ENCODE peak calls at places on chromosomes 5 and 9, in five cellular contexts. One of them, this sample, is unnamed. For H3K4me1 and H3K36me3, the result is how much of the 10 kb centered on the place peaks cover.

GRCh38 chr5:146867996-146868708 is 10.4 kb downstream of the PPP2R2B start:
- DNase-seq in fibroblast of lung: no peak
- DNase-seq in colonic mucosa: no peak
- DNase-seq in OCI-LY7: no peak
- DNase-seq in GM23248: no peak
- DNase-seq in this sample: no peak

GRCh38 chr5:68408345-68408871 is 192.9 kb downstream of the PIK3R1 start:
- DNase-seq in fibroblast of lung: no peak
- DNase-seq in colonic mucosa: no peak
- DNase-seq in OCI-LY7: no peak
- DNase-seq in GM23248: no peak
- DNase-seq in this sample: no peak

GRCh38 chr9:34123682-34124081 is 2.8 kb downstream of the DCAF12 start:
- DNase-seq in fibroblast of lung: no peak
- DNase-seq in colonic mucosa: peak
- DNase-seq in OCI-LY7: peak
- DNase-seq in GM23248: no peak
- DNase-seq in this sample: no peak

GRCh38 chr5:152529456-152529855 is 124.4 kb upstream of the NMUR2 start:
- DNase-seq in fibroblast of lung: no peak
- DNase-seq in colonic mucosa: no peak
- DNase-seq in OCI-LY7: no peak
- DNase-seq in GM23248: no peak
- DNase-seq in this sample: no peak

GRCh38 chr5:154756871-154757646 is 1.9 kb downstream of the LARP1 start:
- DNase-seq in fibroblast of lung: peak
- DNase-seq in colonic mucosa: peak
- DNase-seq in OCI-LY7: peak
- DNase-seq in GM23248: peak
- DNase-seq in this sample: no peak

GRCh38 chr5:163914911-163915310 is 409.5 kb downstream of the MAT2B start:
- DNase-seq in fibroblast of lung: no peak
- DNase-seq in colonic mucosa: peak
- DNase-seq in OCI-LY7: peak
- DNase-seq in GM23248: no peak
- DNase-seq in this sample: no peak

GRCh38 chr5:91272858-91273257 is 110.3 kb downstream of the ARRDC3 start:
- DNase-seq in fibroblast of lung: no peak
- DNase-seq in colonic mucosa: no peak
- DNase-seq in OCI-LY7: no peak
- DNase-seq in GM23248: peak
- DNase-seq in this sample: no peak

GRCh38 chr5:177497011-177497296 is 450 bp downstream of the PDLIM7 start:
- DNase-seq in fibroblast of lung: no peak
- DNase-seq in colonic mucosa: no peak
- DNase-seq in OCI-LY7: no peak
- DNase-seq in GM23248: no peak
- DNase-seq in this sample: no peak

GRCh38 chr9:87826331-87826730 is 56.3 kb upstream of the SPATA31E1 start:
- DNase-seq in fibroblast of lung: no peak
- DNase-seq in colonic mucosa: no peak
- DNase-seq in OCI-LY7: no peak
- DNase-seq in GM23248: no peak
- DNase-seq in this sample: no peak

GRCh38 chr5:6522983-6523382 is 74.3 kb downstream of the UBE2QL1 start:
- DNase-seq in fibroblast of lung: no peak
- DNase-seq in colonic mucosa: no peak
- DNase-seq in OCI-LY7: no peak
- DNase-seq in GM23248: no peak
- DNase-seq in this sample: no peak

GRCh38 chr9:97395745-97396144 is 16.2 kb upstream of the TDRD7 start:
- DNase-seq in fibroblast of lung: no peak
- DNase-seq in colonic mucosa: no peak
- DNase-seq in OCI-LY7: no peak
- DNase-seq in GM23248: no peak
- DNase-seq in this sample: no peak

GRCh38 chr5:177520271-177520670 is 3.5 kb upstream of the DDX41 start:
- DNase-seq in fibroblast of lung: no peak
- DNase-seq in colonic mucosa: no peak
- DNase-seq in OCI-LY7: no peak
- DNase-seq in GM23248: no peak
- DNase-seq in this sample: no peak

GRCh38 chr5:157362982-157363381 is 97.0 kb upstream of the NIPAL4 start:
- DNase-seq in fibroblast of lung: no peak
- DNase-seq in colonic mucosa: no peak
- DNase-seq in OCI-LY7: no peak
- DNase-seq in GM23248: no peak
- DNase-seq in this sample: no peak

GRCh38 chr9:126952180-126952960 is 37.8 kb downstream of the RALGPS1 start:
- DNase-seq in fibroblast of lung: peak
- DNase-seq in colonic mucosa: no peak
- DNase-seq in OCI-LY7: no peak
- DNase-seq in GM23248: no peak
- DNase-seq in this sample: no peak

GRCh38 chr5:173451651-173452050 is 123.4 kb upstream of the STC2 start:
- DNase-seq in fibroblast of lung: no peak
- DNase-seq in colonic mucosa: no peak
- DNase-seq in OCI-LY7: no peak
- DNase-seq in GM23248: peak
- DNase-seq in this sample: no peak

GRCh38 chr5:145470382-145470979 is 364.7 kb downstream of the PRELID2 start:
- DNase-seq in fibroblast of lung: no peak
- DNase-seq in colonic mucosa: no peak
- DNase-seq in OCI-LY7: no peak
- DNase-seq in GM23248: no peak
- DNase-seq in this sample: no peak

GRCh38 chr9:109311731-109312130 is 9.1 kb downstream of the EPB41L4B start:
- DNase-seq in fibroblast of lung: no peak
- DNase-seq in colonic mucosa: no peak
- DNase-seq in OCI-LY7: no peak
- DNase-seq in GM23248: no peak
- DNase-seq in this sample: no peak

GRCh38 chr5:133859073-133859472 is 109.4 kb downstream of the C5orf15 start:
- DNase-seq in fibroblast of lung: no peak
- DNase-seq in colonic mucosa: no peak
- DNase-seq in OCI-LY7: no peak
- DNase-seq in GM23248: no peak
- DNase-seq in this sample: no peak

GRCh38 chr5:144011348-144011861 is 159.1 kb downstream of the YIPF5 start:
- DNase-seq in fibroblast of lung: no peak
- DNase-seq in colonic mucosa: no peak
- DNase-seq in OCI-LY7: no peak
- DNase-seq in GM23248: no peak
- DNase-seq in this sample: no peak

GRCh38 chr9:27365977-27366376 is 69.0 kb upstream of the EQTN start:
- DNase-seq in fibroblast of lung: no peak
- DNase-seq in colonic mucosa: no peak
- DNase-seq in OCI-LY7: no peak
- DNase-seq in GM23248: no peak
- DNase-seq in this sample: no peak

GRCh38 chr5:135356522-135357318 is 42.3 kb downstream of the MACROH2A1 start:
- DNase-seq in fibroblast of lung: peak
- DNase-seq in colonic mucosa: peak
- DNase-seq in OCI-LY7: no peak
- DNase-seq in GM23248: peak
- DNase-seq in this sample: no peak

GRCh38 chr5:16870878-16871277 is 65.2 kb downstream of the MYO10 start:
- DNase-seq in fibroblast of lung: peak
- DNase-seq in colonic mucosa: no peak
- DNase-seq in OCI-LY7: no peak
- DNase-seq in GM23248: no peak
- DNase-seq in this sample: no peak

GRCh38 chr5:108818613-108819272 is 71.0 kb downstream of the FER start:
- DNase-seq in fibroblast of lung: peak
- DNase-seq in colonic mucosa: no peak
- DNase-seq in OCI-LY7: no peak
- DNase-seq in GM23248: peak
- DNase-seq in this sample: no peak

GRCh38 chr9:88218721-88219120 is 80.4 kb upstream of the SPATA31C2 start:
- DNase-seq in fibroblast of lung: peak
- DNase-seq in colonic mucosa: no peak
- DNase-seq in OCI-LY7: no peak
- DNase-seq in GM23248: peak
- DNase-seq in this sample: no peak

GRCh38 chr5:38736089-38736488 is 109.7 kb upstream of the OSMR start:
- DNase-seq in fibroblast of lung: no peak
- DNase-seq in colonic mucosa: no peak
- DNase-seq in OCI-LY7: no peak
- DNase-seq in GM23248: no peak
- DNase-seq in this sample: no peak

GRCh38 chr9:75833765-75834164 is 56.7 kb upstream of the PCSK5 start:
- DNase-seq in fibroblast of lung: no peak
- DNase-seq in colonic mucosa: no peak
- DNase-seq in OCI-LY7: no peak
- DNase-seq in GM23248: no peak
- DNase-seq in this sample: no peak

GRCh38 chr5:78984611-78985406 is at the start of gene ARSB:
- DNase-seq in fibroblast of lung: peak
- DNase-seq in colonic mucosa: peak
- DNase-seq in OCI-LY7: peak
- DNase-seq in GM23248: peak
- DNase-seq in this sample: peak

GRCh38 chr9:134458111-134458845 is 132.0 kb downstream of the RXRA start:
- DNase-seq in fibroblast of lung: peak
- DNase-seq in colonic mucosa: no peak
- DNase-seq in OCI-LY7: no peak
- DNase-seq in GM23248: peak
- DNase-seq in this sample: no peak

GRCh38 chr5:27015758-27016157 is 22.6 kb downstream of the CDH9 start:
- DNase-seq in fibroblast of lung: no peak
- DNase-seq in colonic mucosa: no peak
- DNase-seq in OCI-LY7: no peak
- DNase-seq in GM23248: no peak
- DNase-seq in this sample: no peak

GRCh38 chr5:43073597-43074546 is 33.8 kb upstream of the ANXA2R start:
- DNase-seq in fibroblast of lung: peak
- DNase-seq in colonic mucosa: peak
- DNase-seq in OCI-LY7: peak
- DNase-seq in GM23248: peak
- DNase-seq in this sample: no peak

GRCh38 chr9:127874301-127875216 is 2.9 kb downstream of the AK1 start:
- DNase-seq in fibroblast of lung: no peak
- DNase-seq in colonic mucosa: no peak
- DNase-seq in OCI-LY7: no peak
- DNase-seq in GM23248: peak
- DNase-seq in this sample: no peak

GRCh38 chr9:79570449-79571308 is 1.1 kb upstream of the TLE4 start:
- DNase-seq in fibroblast of lung: peak
- DNase-seq in colonic mucosa: peak
- DNase-seq in OCI-LY7: peak
- DNase-seq in GM23248: peak
- DNase-seq in this sample: no peak

GRCh38 chr9:631596-631995 is 209.9 kb upstream of the DMRT1 start:
- DNase-seq in fibroblast of lung: no peak
- DNase-seq in colonic mucosa: no peak
- DNase-seq in OCI-LY7: no peak
- DNase-seq in GM23248: peak
- DNase-seq in this sample: no peak

DNA sequence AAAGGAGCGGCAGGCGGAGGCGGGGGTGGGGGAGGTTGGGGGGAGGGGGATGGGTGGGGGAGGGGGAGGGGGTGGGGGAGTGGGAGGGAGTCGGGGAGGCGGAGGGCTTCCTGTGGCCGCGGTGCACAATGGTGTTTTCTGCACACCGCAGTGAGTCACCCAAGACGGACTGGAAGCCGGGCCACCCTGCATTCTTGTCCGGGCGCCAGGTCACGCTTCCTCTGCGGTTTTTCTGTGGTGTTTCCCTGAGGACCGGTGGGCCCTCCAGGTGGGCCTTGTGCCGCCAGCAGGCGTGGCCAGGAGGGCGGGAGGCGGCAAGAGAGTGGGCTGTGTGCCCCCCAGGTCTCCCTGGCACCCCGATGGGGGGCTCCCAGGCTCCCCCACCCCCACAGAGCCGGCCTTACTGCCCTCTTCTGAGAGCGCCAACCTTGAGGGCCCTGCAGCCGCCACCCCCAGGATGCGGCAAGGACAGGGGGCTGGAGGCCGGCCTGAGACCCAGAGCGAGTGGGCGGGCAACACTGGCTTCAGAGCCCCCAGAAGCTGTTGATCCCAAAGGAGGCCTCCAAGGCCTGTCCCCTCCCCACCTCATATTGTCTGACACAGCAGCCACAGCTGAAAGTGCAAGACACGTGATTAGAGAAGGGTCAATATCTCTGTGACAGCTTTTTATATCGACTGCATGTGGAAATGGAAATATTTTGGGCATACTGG is 11.1 kb downstream of the EXD3 start:
- DNase-seq in fibroblast of lung: peak
- DNase-seq in colonic mucosa: no peak
- DNase-seq in OCI-LY7: no peak
- DNase-seq in GM23248: peak
- DNase-seq in this sample: peak
- H3K4me1 ChIP-seq in fibroblast of lung: under half
- H3K4me1 ChIP-seq in colonic mucosa: under half
- H3K4me1 ChIP-seq in OCI-LY7: under half
- H3K4me1 ChIP-seq in GM23248: under half
- H3K4me1 ChIP-seq in this sample: under half

GRCh38 chr5:76547242-76547890 is 75.8 kb downstream of the F2RL2 start:
- DNase-seq in fibroblast of lung: peak
- DNase-seq in colonic mucosa: peak
- DNase-seq in OCI-LY7: peak
- DNase-seq in GM23248: peak
- DNase-seq in this sample: no peak
- H3K27ac ChIP-seq in fibroblast of lung: no peak
- H3K27ac ChIP-seq in colonic mucosa: peak
- H3K27ac ChIP-seq in OCI-LY7: peak
- H3K27ac ChIP-seq in GM23248: no peak
- H3K27ac ChIP-seq in this sample: no peak

GRCh38 chr9:115192280-115192679 is 74.3 kb upstream of the TNC start:
- DNase-seq in fibroblast of lung: no peak
- DNase-seq in colonic mucosa: no peak
- DNase-seq in OCI-LY7: no peak
- DNase-seq in GM23248: no peak
- DNase-seq in this sample: no peak

GRCh38 chr9:115191667-115192066 is 73.7 kb upstream of the TNC start:
- DNase-seq in fibroblast of lung: no peak
- DNase-seq in colonic mucosa: no peak
- DNase-seq in OCI-LY7: no peak
- DNase-seq in GM23248: no peak
- DNase-seq in this sample: no peak

GRCh38 chr9:115193777-115194176 is 75.8 kb upstream of the TNC start:
- DNase-seq in fibroblast of lung: no peak
- DNase-seq in colonic mucosa: no peak
- DNase-seq in OCI-LY7: no peak
- DNase-seq in GM23248: no peak
- DNase-seq in this sample: no peak

GRCh38 chr9:115192835-115193234 is 74.9 kb upstream of the TNC start:
- DNase-seq in fibroblast of lung: no peak
- DNase-seq in colonic mucosa: no peak
- DNase-seq in OCI-LY7: no peak
- DNase-seq in GM23248: no peak
- DNase-seq in this sample: no peak

GRCh38 chr9:115189686-115190085 is 71.7 kb upstream of the TNC start:
- DNase-seq in fibroblast of lung: no peak
- DNase-seq in colonic mucosa: no peak
- DNase-seq in OCI-LY7: no peak
- DNase-seq in GM23248: no peak
- DNase-seq in this sample: no peak
- H3K36me3 ChIP-seq in fibroblast of lung: under half
- H3K36me3 ChIP-seq in colonic mucosa: under half
- H3K36me3 ChIP-seq in OCI-LY7: under half
- H3K36me3 ChIP-seq in GM23248: under half
- H3K36me3 ChIP-seq in this sample: under half

GRCh38 chr5:139644646-139645494 is 3.3 kb upstream of the CXXC5 start:
- DNase-seq in fibroblast of lung: no peak
- DNase-seq in colonic mucosa: peak
- DNase-seq in OCI-LY7: no peak
- DNase-seq in GM23248: no peak
- DNase-seq in this sample: no peak
- H3K4me1 ChIP-seq in fibroblast of lung: under half
- H3K4me1 ChIP-seq in colonic mucosa: under half
- H3K4me1 ChIP-seq in OCI-LY7: under half
- H3K4me1 ChIP-seq in GM23248: under half
- H3K4me1 ChIP-seq in this sample: under half